ENCODE peak calls at places on chromosomes 16 and 17, in five cellular contexts. One of them, this sample, is unnamed.

GRCh38 chr17:60305141-60305540 is 86.8 kb downstream of the USP32 start:
- DNase-seq in coronary artery: no peak
- DNase-seq in AG10803: no peak
- DNase-seq in ascending aorta: no peak
- DNase-seq in AG04450: no peak
- DNase-seq in this sample: no peak

GRCh38 chr17:2393184-2393953 is 7.5 kb downstream of the MNT start:
- DNase-seq in AG10803: peak
- DNase-seq in ascending aorta: peak
- DNase-seq in coronary artery: peak
- DNase-seq in AG04450: peak
- DNase-seq in this sample: peak

GRCh38 chr16:56981729-56982271 is 7.6 kb upstream of the NLRC5 start:
- DNase-seq in AG10803: no peak
- DNase-seq in AG04450: no peak
- DNase-seq in coronary artery: no peak
- DNase-seq in ascending aorta: no peak
- DNase-seq in this sample: no peak

GRCh38 chr17:74642556-74642955 is 19.0 kb upstream of the CD300E start:
- DNase-seq in ascending aorta: no peak
- DNase-seq in AG04450: no peak
- DNase-seq in coronary artery: no peak
- DNase-seq in AG10803: no peak
- DNase-seq in this sample: no peak

GRCh38 chr16:70495425-70496182 is 27.8 kb downstream of the COG4 start:
- DNase-seq in AG10803: no peak
- DNase-seq in AG04450: no peak
- DNase-seq in coronary artery: no peak
- DNase-seq in ascending aorta: no peak
- DNase-seq in this sample: no peak

GRCh38 chr16:5024632-5025031 is 9.1 kb downstream of the NAGPA start:
- DNase-seq in AG04450: no peak
- DNase-seq in ascending aorta: no peak
- DNase-seq in AG10803: no peak
- DNase-seq in coronary artery: no peak
- DNase-seq in this sample: no peak

GRCh38 chr17:7884581-7885356 is 3.8 kb upstream of the CHD3 start:
- DNase-seq in coronary artery: peak
- DNase-seq in AG04450: no peak
- DNase-seq in ascending aorta: no peak
- DNase-seq in AG10803: no peak
- DNase-seq in this sample: no peak

GRCh38 chr16:84950906-84951305 is 60.4 kb downstream of the ZDHHC7 start:
- DNase-seq in ascending aorta: no peak
- DNase-seq in coronary artery: no peak
- DNase-seq in AG10803: no peak
- DNase-seq in AG04450: no peak
- DNase-seq in this sample: no peak

GRCh38 chr16:84982434-84982833 is 28.9 kb downstream of the ZDHHC7 start:
- DNase-seq in ascending aorta: no peak
- DNase-seq in AG04450: no peak
- DNase-seq in AG10803: no peak
- DNase-seq in coronary artery: no peak
- DNase-seq in this sample: no peak

GRCh38 chr17:56358651-56359050 is 205.4 kb downstream of the ANKFN1 start:
- DNase-seq in AG10803: no peak
- DNase-seq in coronary artery: no peak
- DNase-seq in ascending aorta: no peak
- DNase-seq in AG04450: no peak
- DNase-seq in this sample: no peak

GRCh38 chr16:12802048-12802447 is 1.6 kb downstream of the CPPED1 start:
- DNase-seq in coronary artery: no peak
- DNase-seq in AG04450: no peak
- DNase-seq in ascending aorta: no peak
- DNase-seq in AG10803: no peak
- DNase-seq in this sample: no peak

GRCh38 chr17:38415250-38416194 is 12.7 kb upstream of the ARHGAP23 start:
- DNase-seq in AG10803: peak
- DNase-seq in AG04450: peak
- DNase-seq in coronary artery: no peak
- DNase-seq in ascending aorta: no peak
- DNase-seq in this sample: no peak

GRCh38 chr17:76088868-76089576 is 10.0 kb downstream of the ZACN start:
- DNase-seq in coronary artery: no peak
- DNase-seq in AG04450: no peak
- DNase-seq in ascending aorta: no peak
- DNase-seq in AG10803: no peak
- DNase-seq in this sample: no peak

GRCh38 chr16:3716831-3717234 is 491 bp downstream of the TRAP1 start:
- DNase-seq in coronary artery: peak
- DNase-seq in AG10803: no peak
- DNase-seq in ascending aorta: no peak
- DNase-seq in AG04450: no peak
- DNase-seq in this sample: no peak

GRCh38 chr16:24156777-24157176 is 99.4 kb upstream of the CACNG3 start:
- DNase-seq in ascending aorta: no peak
- DNase-seq in coronary artery: no peak
- DNase-seq in AG04450: no peak
- DNase-seq in AG10803: no peak
- DNase-seq in this sample: no peak

GRCh38 chr17:82153295-82153691 is 55.3 kb upstream of the FASN start:
- DNase-seq in AG04450: no peak
- DNase-seq in AG10803: no peak
- DNase-seq in coronary artery: no peak
- DNase-seq in ascending aorta: no peak
- DNase-seq in this sample: no peak

GRCh38 chr17:72336026-72336803 is 215.4 kb downstream of the SOX9 start:
- DNase-seq in coronary artery: no peak
- DNase-seq in AG10803: no peak
- DNase-seq in ascending aorta: no peak
- DNase-seq in AG04450: no peak
- DNase-seq in this sample: no peak

GRCh38 chr16:19119564-19119963 is 5.8 kb downstream of the ITPRIPL2 start:
- DNase-seq in coronary artery: no peak
- DNase-seq in ascending aorta: no peak
- DNase-seq in AG04450: peak
- DNase-seq in AG10803: peak
- DNase-seq in this sample: no peak

GRCh38 chr16:25108054-25108453 is 3.5 kb upstream of the LCMT1 start:
- DNase-seq in AG04450: no peak
- DNase-seq in AG10803: no peak
- DNase-seq in ascending aorta: no peak
- DNase-seq in coronary artery: no peak
- DNase-seq in this sample: no peak

GRCh38 chr16:66933776-66934137 is 445 bp downstream of the CIAO2B start:
- DNase-seq in AG04450: no peak
- DNase-seq in coronary artery: no peak
- DNase-seq in ascending aorta: no peak
- DNase-seq in AG10803: no peak
- DNase-seq in this sample: no peak

GRCh38 chr17:64706224-64707076 is 44.3 kb upstream of the SMURF2 start:
- DNase-seq in AG10803: no peak
- DNase-seq in AG04450: no peak
- DNase-seq in coronary artery: no peak
- DNase-seq in ascending aorta: no peak
- DNase-seq in this sample: no peak

GRCh38 chr16:85338638-85338982 is 226.3 kb upstream of the CIBAR2 start:
- DNase-seq in ascending aorta: no peak
- DNase-seq in AG10803: no peak
- DNase-seq in coronary artery: no peak
- DNase-seq in AG04450: no peak
- DNase-seq in this sample: no peak

GRCh38 chr16:81442909-81443687 is 1.5 kb upstream of the CMIP start:
- DNase-seq in AG10803: no peak
- DNase-seq in ascending aorta: no peak
- DNase-seq in AG04450: no peak
- DNase-seq in coronary artery: no peak
- DNase-seq in this sample: no peak

GRCh38 chr17:29384901-29385300 is 5.3 kb upstream of the TAOK1 start:
- DNase-seq in ascending aorta: no peak
- DNase-seq in AG10803: no peak
- DNase-seq in AG04450: no peak
- DNase-seq in coronary artery: no peak
- DNase-seq in this sample: no peak

GRCh38 chr16:24975428-24975889 is 39.7 kb downstream of the ARHGAP17 start:
- DNase-seq in ascending aorta: no peak
- DNase-seq in AG10803: peak
- DNase-seq in coronary artery: no peak
- DNase-seq in AG04450: no peak
- DNase-seq in this sample: no peak

GRCh38 chr17:1280652-1281051 is 1.2 kb downstream of the TRARG1 start:
- DNase-seq in ascending aorta: no peak
- DNase-seq in coronary artery: no peak
- DNase-seq in AG04450: no peak
- DNase-seq in AG10803: no peak
- DNase-seq in this sample: no peak

GRCh38 chr17:42018988-42019387 is 902 bp upstream of the NKIRAS2 start:
- DNase-seq in AG10803: no peak
- DNase-seq in ascending aorta: no peak
- DNase-seq in AG04450: no peak
- DNase-seq in coronary artery: no peak
- DNase-seq in this sample: no peak

DNA sequence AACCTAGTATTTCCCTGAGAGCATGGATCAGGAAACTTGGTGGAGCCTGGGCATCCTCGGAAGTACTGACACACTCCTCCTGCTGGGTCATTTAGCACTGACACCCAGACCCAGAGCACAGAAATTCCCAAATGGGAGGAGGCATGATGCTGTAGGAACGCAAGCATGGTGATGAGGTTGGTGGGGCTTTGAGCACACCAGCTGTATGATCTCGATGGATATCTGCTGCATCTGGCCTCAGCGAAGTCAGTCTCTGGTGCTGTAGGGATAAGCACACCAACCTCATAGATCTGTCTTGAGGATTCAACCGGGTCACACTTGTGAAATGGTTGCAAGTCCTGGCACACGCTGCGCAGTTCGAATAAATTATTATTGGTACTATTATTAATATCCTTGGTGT is 52.5 kb downstream of the SHISA6 start:
- DNase-seq in AG10803: no peak
- DNase-seq in AG04450: no peak
- DNase-seq in coronary artery: no peak
- DNase-seq in ascending aorta: no peak
- DNase-seq in this sample: peak
- TF ChIP-seq CTCF in AG10803: no peak
- TF ChIP-seq CTCF in AG04450: no peak
- TF ChIP-seq CTCF in coronary artery: no peak
- TF ChIP-seq CTCF in ascending aorta: no peak
- TF ChIP-seq CTCF in this sample: no peak

DNA sequence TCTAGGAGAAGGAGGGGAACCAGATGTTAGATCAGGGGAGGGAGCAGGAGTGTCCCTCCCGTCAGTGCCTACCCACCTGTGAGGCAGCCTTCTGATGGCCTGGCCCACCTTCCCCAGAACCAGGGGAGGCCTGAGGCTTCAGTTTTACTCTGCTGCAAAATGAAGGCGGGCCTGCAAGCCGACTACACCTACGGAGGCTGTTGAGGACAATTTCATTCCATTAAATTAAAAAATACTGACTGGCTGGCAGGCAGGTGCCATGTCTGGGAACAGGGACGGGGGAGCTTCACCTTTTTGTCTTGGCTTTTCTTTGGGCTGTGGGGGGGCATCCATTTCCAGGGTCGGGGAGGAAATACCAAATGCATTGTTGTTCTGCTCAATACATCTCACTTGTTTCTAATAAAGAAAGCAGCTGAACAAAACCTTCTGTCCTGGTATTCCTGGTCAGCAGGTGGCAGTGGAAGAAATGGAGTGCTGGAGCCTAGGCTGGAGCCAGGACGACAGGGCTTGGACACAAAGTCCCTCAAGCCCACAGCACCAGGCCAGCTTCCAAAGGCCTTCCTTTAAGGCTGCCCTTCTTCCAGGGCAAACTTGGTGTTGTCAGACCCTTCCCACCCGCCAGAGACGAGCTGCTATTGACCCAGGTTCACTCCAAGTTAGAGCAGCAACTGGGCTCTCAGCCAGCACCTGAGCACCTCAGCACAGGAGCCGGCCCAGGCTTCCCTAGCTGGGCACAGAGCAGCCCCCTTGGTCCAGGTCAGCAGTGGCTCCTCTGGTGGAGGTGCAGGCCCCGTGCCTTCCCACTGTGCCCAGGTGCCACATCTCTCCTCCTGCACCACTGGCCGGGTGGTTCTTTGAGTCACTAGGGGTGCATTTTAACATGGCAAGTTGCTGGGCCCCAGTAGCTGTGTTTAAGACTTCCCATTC is 23.5 kb downstream of the PLCD3 start:
- DNase-seq in AG04450: no peak
- DNase-seq in ascending aorta: no peak
- DNase-seq in coronary artery: no peak
- DNase-seq in AG10803: no peak
- DNase-seq in this sample: no peak
- TF ChIP-seq CTCF in AG04450: peak
- TF ChIP-seq CTCF in ascending aorta: no peak
- TF ChIP-seq CTCF in coronary artery: no peak
- TF ChIP-seq CTCF in AG10803: peak
- TF ChIP-seq CTCF in this sample: no peak

GRCh38 chr17:79838541-79839274 is 532 bp downstream of the CBX4 start:
- DNase-seq in coronary artery: no peak
- DNase-seq in ascending aorta: no peak
- DNase-seq in AG04450: no peak
- DNase-seq in AG10803: peak
- DNase-seq in this sample: no peak

GRCh38 chr17:79835470-79835899 is 3.8 kb downstream of the CBX4 start:
- DNase-seq in AG04450: no peak
- DNase-seq in ascending aorta: no peak
- DNase-seq in coronary artery: no peak
- DNase-seq in AG10803: no peak
- DNase-seq in this sample: no peak

GRCh38 chr17:79835953-79836951 is 3.0 kb downstream of the CBX4 start:
- DNase-seq in coronary artery: no peak
- DNase-seq in AG10803: peak
- DNase-seq in ascending aorta: no peak
- DNase-seq in AG04450: no peak
- DNase-seq in this sample: no peak

GRCh38 chr17:79837888-79838540 is 1.2 kb downstream of the CBX4 start:
- DNase-seq in ascending aorta: no peak
- DNase-seq in AG10803: peak
- DNase-seq in coronary artery: no peak
- DNase-seq in AG04450: no peak
- DNase-seq in this sample: no peak

GRCh38 chr17:79836952-79837887 is 2.0 kb downstream of the CBX4 start:
- DNase-seq in coronary artery: no peak
- DNase-seq in AG10803: peak
- DNase-seq in ascending aorta: no peak
- DNase-seq in AG04450: no peak
- DNase-seq in this sample: no peak
- TF ChIP-seq CTCF in coronary artery: no peak
- TF ChIP-seq CTCF in AG10803: peak
- TF ChIP-seq CTCF in ascending aorta: peak
- TF ChIP-seq CTCF in AG04450: peak
- TF ChIP-seq CTCF in this sample: no peak

DNA sequence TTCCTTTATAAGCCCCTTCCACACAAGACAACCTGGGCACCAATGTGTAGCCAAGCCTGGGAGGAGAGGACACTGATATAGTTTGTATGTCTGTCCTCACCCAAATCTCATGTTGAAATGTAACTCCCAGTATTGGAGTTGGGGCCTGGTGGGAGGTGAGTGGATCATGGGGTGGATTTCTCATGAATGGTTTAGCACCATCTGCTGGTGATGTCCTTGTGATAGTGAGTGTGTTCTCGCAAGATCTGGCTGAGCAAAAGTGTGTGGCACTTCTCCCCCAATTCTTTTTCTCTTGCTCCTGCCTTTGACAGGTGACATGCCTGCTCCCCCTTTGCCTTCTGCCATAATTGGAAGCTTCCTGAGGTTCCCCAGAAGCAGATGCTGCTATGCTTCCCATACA is 135.8 kb downstream of the USP31 start:
- DNase-seq in ascending aorta: no peak
- DNase-seq in AG10803: no peak
- DNase-seq in coronary artery: no peak
- DNase-seq in AG04450: no peak
- DNase-seq in this sample: no peak
- TF ChIP-seq CTCF in ascending aorta: no peak
- TF ChIP-seq CTCF in AG10803: peak
- TF ChIP-seq CTCF in coronary artery: no peak
- TF ChIP-seq CTCF in AG04450: peak
- TF ChIP-seq CTCF in this sample: no peak

This sample was measured in osteocyte.